ENCODE peak calls at places on chromosomes 4 and X, in eight cellular contexts. V, N, D, O, F, C, L and W are unnamed samples.

GRCh38 chr4:155402941-155403340 is 26.2 kb upstream of the MAP9 start:
- DNase-seq in V (no peak), N (no peak), D (no peak), O (no peak), F (no peak), C (no peak), L (no peak), W (no peak)

GRCh38 chr4:52750819-52751348 is 341 bp downstream of the ERVMER34-1 start:
- DNase-seq in V (peak; percentile 59), N (peak; percentile 3), D (no peak), O (no peak), F (no peak), C (no peak), L (no peak), W (no peak)

GRCh38 chr4:86132459-86132858 is 227.4 kb downstream of the MAPK10 start:
- DNase-seq in V (no peak), N (no peak), D (no peak), O (no peak), F (no peak), C (no peak), L (no peak), W (no peak)

GRCh38 chrX:38768079-38768478 is 33.2 kb upstream of the MID1IP1 start:
- DNase-seq in V (no peak), N (peak; percentile 7), D (no peak), O (peak; percentile 43), F (peak; percentile 4), C (no peak), L (no peak), W (no peak)

GRCh38 chrX:94814216-94814615 is 1140.2 kb downstream of the FAM133A start:
- DNase-seq in V (no peak), N (no peak), D (no peak), O (no peak), F (no peak), C (no peak), L (no peak), W (no peak)

GRCh38 chr4:168880811-168881595 is 129.1 kb downstream of the CBR4 start:
- DNase-seq in V (no peak), N (no peak), D (no peak), O (no peak), F (no peak), C (no peak), L (no peak), W (no peak)

GRCh38 chr4:132108784-132109183 is 1040.3 kb upstream of the PCDH10 start:
- DNase-seq in V (no peak), N (no peak), D (no peak), O (peak; percentile 39), F (no peak), C (no peak), L (no peak), W (no peak)

GRCh38 chr4:81207793-81208192 is 7.2 kb downstream of the PRKG2 start:
- DNase-seq in V (no peak), N (no peak), D (no peak), O (peak; percentile 79), F (no peak), C (no peak), L (no peak), W (no peak)

GRCh38 chrX:39667746-39668507 is 429.8 kb downstream of the BCOR start:
- DNase-seq in V (no peak), N (no peak), D (no peak), O (peak; percentile 10), F (no peak), C (no peak), L (no peak), W (no peak)

GRCh38 chr4:6352031-6352763 is 82.5 kb downstream of the WFS1 start:
- DNase-seq in V (no peak), N (no peak), D (no peak), O (no peak), F (no peak), C (no peak), L (no peak), W (peak; percentile 77)

GRCh38 chrX:111511477-111511876 is at the start of gene SERTM2:
- DNase-seq in V (peak; percentile 47), N (no peak), D (no peak), O (no peak), F (no peak), C (no peak), L (no peak), W (no peak)

GRCh38 chrX:95885074-95885473 is 799.6 kb upstream of the DIAPH2 start:
- DNase-seq in V (no peak), N (no peak), D (no peak), O (no peak), F (no peak), C (no peak), L (peak; percentile 44), W (no peak)

GRCh38 chrX:108250654-108251579 is 159.3 kb downstream of the ATG4A start:
- DNase-seq in V (peak; percentile 58), N (no peak), D (peak; percentile 30), O (no peak), F (no peak), C (no peak), L (no peak), W (no peak)

GRCh38 chr4:109590841-109591357 is 30.9 kb downstream of the MCUB start:
- DNase-seq in V (no peak), N (no peak), D (no peak), O (peak; percentile 11), F (no peak), C (no peak), L (no peak), W (no peak)

GRCh38 chr4:3770323-3771166 is 4.4 kb downstream of the ADRA2C start:
- DNase-seq in V (no peak), N (no peak), D (no peak), O (no peak), F (no peak), C (no peak), L (no peak), W (no peak)

GRCh38 chr4:152773322-152773721 is 6.2 kb downstream of the TIGD4 start:
- DNase-seq in V (no peak), N (no peak), D (no peak), O (no peak), F (no peak), C (no peak), L (no peak), W (no peak)

GRCh38 chr4:17027495-17027894 is 129.1 kb upstream of the LDB2 start:
- DNase-seq in V (no peak), N (no peak), D (no peak), O (peak; percentile 99), F (no peak), C (no peak), L (no peak), W (no peak)

GRCh38 chr4:133320576-133321170 is 171.6 kb downstream of the PCDH10 start:
- DNase-seq in V (no peak), N (no peak), D (no peak), O (peak; percentile 53), F (no peak), C (no peak), L (peak; percentile 22), W (no peak)